ENCODE peak calls at places on chromosomes 2 and 18, in six cellular contexts. W is osteoblast, E is IMR-90, A is A549, I is K562, K is mammary epithelial cell. B is an unnamed sample.

GRCh38 chr2:221025397-221025796 is 546.7 kb downstream of the EPHA4 start:
- DNase-seq in W (no peak), E (no peak), A (no peak), I (no peak), K (peak), B (peak)

GRCh38 chr2:55616509-55617159 is 788 bp downstream of the PPP4R3B start:
- DNase-seq in W (peak), E (peak), A (peak), I (no peak), K (peak), B (peak)

GRCh38 chr18:7467708-7468466 is 99.2 kb upstream of the PTPRM start:
- DNase-seq in W (no peak), E (peak), A (no peak), I (peak), K (peak), B (peak)

GRCh38 chr18:44733069-44733753 is 52.5 kb downstream of the SETBP1 start:
- DNase-seq in W (peak), E (peak), A (peak), I (no peak), K (peak), B (peak)

GRCh38 chr2:73013941-73014340 is 57.6 kb downstream of the SFXN5 start:
- DNase-seq in W (no peak), E (peak), A (no peak), I (no peak), K (no peak), B (peak)

GRCh38 chr18:54774423-54774822 is 53.9 kb upstream of the RAB27B start:
- DNase-seq in W (peak), E (peak), A (no peak), I (no peak), K (no peak), B (no peak)

GRCh38 chr2:174787485-174788205 is 23.4 kb upstream of the CHRNA1 start:
- DNase-seq in W (peak), E (peak), A (no peak), I (no peak), K (no peak), B (no peak)

GRCh38 chr2:128716371-128716770 is 397.7 kb upstream of the HS6ST1 start:
- DNase-seq in W (no peak), E (no peak), A (no peak), I (no peak), K (no peak), B (no peak)

GRCh38 chr2:183010112-183010511 is 28.1 kb downstream of the NCKAP1 start:
- DNase-seq in W (peak), E (peak), A (no peak), I (peak), K (peak), B (peak)

GRCh38 chr2:20491739-20492531 is 45.1 kb downstream of the RHOB start:
- DNase-seq in W (no peak), E (no peak), A (no peak), I (peak), K (no peak), B (no peak)

GRCh38 chr18:34322365-34323289 is 97.9 kb upstream of the NOL4 start:
- DNase-seq in W (no peak), E (peak), A (no peak), I (no peak), K (peak), B (peak)

GRCh38 chr18:363327-364115 is 95.7 kb upstream of the THOC1 start:
- DNase-seq in W (no peak), E (peak), A (no peak), I (no peak), K (no peak), B (peak)

GRCh38 chr18:49788327-49788908 is 24.9 kb downstream of the ACAA2 start:
- DNase-seq in W (no peak), E (peak), A (no peak), I (no peak), K (peak), B (peak)

GRCh38 chr18:75418293-75418692 is 9.2 kb downstream of the SMIM21 start:
- DNase-seq in W (no peak), E (no peak), A (peak), I (no peak), K (no peak), B (no peak)

GRCh38 chr2:100909571-100909970 is 89.6 kb downstream of the NPAS2 start:
- DNase-seq in W (no peak), E (no peak), A (no peak), I (no peak), K (no peak), B (no peak)

GRCh38 chr2:3460831-3461544 is 58.3 kb downstream of the ADI1 start:
- DNase-seq in W (peak), E (no peak), A (no peak), I (no peak), K (no peak), B (no peak)

GRCh38 chr2:213451542-213452256 is 167.4 kb downstream of the SPAG16 start:
- DNase-seq in W (no peak), E (no peak), A (no peak), I (no peak), K (no peak), B (no peak)

GRCh38 chr2:134336352-134336751 is 82.5 kb downstream of the MGAT5 start:
- DNase-seq in W (no peak), E (peak), A (no peak), I (no peak), K (no peak), B (no peak)

GRCh38 chr18:12597775-12598174 is 60.1 kb downstream of the SPIRE1 start:
- DNase-seq in W (peak), E (peak), A (peak), I (no peak), K (peak), B (peak)

GRCh38 chr18:75031717-75032317 is 177.1 kb downstream of the PTGR3 start:
- DNase-seq in W (no peak), E (peak), A (no peak), I (no peak), K (no peak), B (no peak)

GRCh38 chr2:221554769-221555510 is 17.2 kb downstream of the EPHA4 start:
- DNase-seq in W (no peak), E (peak), A (no peak), I (no peak), K (no peak), B (no peak)

GRCh38 chr2:69088471-69088870 is 75.5 kb downstream of the ANTXR1 start:
- DNase-seq in W (no peak), E (peak), A (no peak), I (no peak), K (no peak), B (no peak)

GRCh38 chr18:79489048-79489899 is 93.5 kb downstream of the NFATC1 start:
- DNase-seq in W (peak), E (no peak), A (no peak), I (no peak), K (no peak), B (no peak)

GRCh38 chr2:8661736-8662135 is 20.1 kb upstream of the ID2 start:
- DNase-seq in W (no peak), E (peak), A (no peak), I (no peak), K (no peak), B (no peak)

GRCh38 chr2:120419955-120420354 is 74.0 kb downstream of the INHBB start:
- DNase-seq in W (no peak), E (no peak), A (no peak), I (no peak), K (no peak), B (no peak)

GRCh38 chr2:217248312-217248935 is 388.6 kb upstream of the TNP1 start:
- DNase-seq in W (no peak), E (peak), A (no peak), I (no peak), K (no peak), B (no peak)

GRCh38 chr2:75632813-75633212 is 13.8 kb upstream of the MRPL19 start:
- DNase-seq in W (no peak), E (no peak), A (no peak), I (no peak), K (no peak), B (no peak)

GRCh38 chr2:170771049-170771937 is 1.1 kb downstream of the ERICH2 start:
- DNase-seq in W (peak), E (peak), A (peak), I (no peak), K (peak), B (peak)

GRCh38 chr2:182717451-182718215 is 1.6 kb downstream of the DNAJC10 start:
- DNase-seq in W (peak), E (no peak), A (no peak), I (no peak), K (no peak), B (no peak)

GRCh38 chr2:133338224-133338623 is 230.0 kb downstream of the NCKAP5 start:
- DNase-seq in W (no peak), E (peak), A (no peak), I (no peak), K (no peak), B (no peak)

GRCh38 chr18:61400714-61401113 is 67.5 kb downstream of the CDH20 start:
- DNase-seq in W (no peak), E (peak), A (no peak), I (no peak), K (peak), B (peak)

GRCh38 chr2:182763311-182763912 is 47.4 kb downstream of the DNAJC10 start:
- DNase-seq in W (no peak), E (peak), A (peak), I (peak), K (peak), B (peak)

GRCh38 chr2:176502619-176503018 is 233.4 kb downstream of the MTX2 start:
- DNase-seq in W (no peak), E (no peak), A (no peak), I (no peak), K (no peak), B (no peak)

GRCh38 chr2:231364061-231364460 is 31.4 kb upstream of the B3GNT7 start:
- DNase-seq in W (no peak), E (no peak), A (no peak), I (no peak), K (no peak), B (no peak)

GRCh38 chr2:88656690-88657089 is 29.4 kb upstream of the EIF2AK3 start:
- DNase-seq in W (peak), E (peak), A (no peak), I (no peak), K (no peak), B (peak)

GRCh38 chr2:130756041-130756720 is 841 bp downstream of the AMER3 start:
- DNase-seq in W (peak), E (no peak), A (peak), I (peak), K (peak), B (peak)

GRCh38 chr2:654896-655295 is 22.3 kb downstream of the TMEM18 start:
- DNase-seq in W (no peak), E (no peak), A (no peak), I (no peak), K (no peak), B (no peak)

GRCh38 chr2:197010200-197011020 is 83.9 kb upstream of the PGAP1 start:
- DNase-seq in W (no peak), E (no peak), A (no peak), I (no peak), K (no peak), B (no peak)

GRCh38 chr2:20410556-20411277 is 36.2 kb upstream of the RHOB start:
- DNase-seq in W (no peak), E (no peak), A (no peak), I (no peak), K (no peak), B (no peak)

DNA sequence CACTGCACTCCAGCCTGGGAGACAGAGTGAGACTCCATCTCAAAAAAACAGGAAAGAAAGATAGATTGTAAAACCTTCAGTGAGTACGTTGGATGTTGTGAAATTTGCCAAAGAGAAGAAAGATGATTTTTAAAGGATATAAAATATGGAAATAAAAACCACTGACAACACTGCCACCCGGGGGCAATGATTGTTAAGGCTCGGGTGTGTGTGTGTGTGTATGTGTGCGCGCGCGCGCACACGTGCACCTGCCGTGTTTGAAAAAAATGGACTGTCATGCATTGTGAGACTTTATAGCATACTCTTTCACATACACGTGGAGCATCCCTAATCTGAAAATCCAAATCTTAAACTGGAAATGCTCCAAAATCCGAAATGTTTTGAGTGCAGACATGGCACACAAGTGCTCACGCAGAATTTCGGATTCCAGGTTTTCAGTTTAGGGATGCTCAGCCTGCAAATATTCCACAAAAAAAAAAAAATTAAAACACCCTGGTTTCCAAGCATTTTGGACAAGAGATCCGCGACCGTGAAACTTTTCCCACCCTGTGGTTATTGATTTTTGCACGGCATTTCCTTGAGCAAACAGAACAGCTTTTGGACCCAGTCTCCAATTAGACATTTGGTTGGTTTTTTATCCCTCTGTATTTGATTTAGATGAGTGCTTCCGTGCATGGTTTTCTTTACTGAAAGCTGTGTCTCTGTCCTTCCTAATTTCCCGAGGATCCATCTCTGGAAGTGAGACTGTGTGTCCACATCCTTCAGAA is 269.2 kb downstream of the AGAP1 start:
- DNase-seq in W (no peak), E (no peak), A (no peak), I (no peak), K (no peak), B (no peak)
- TF ChIP-seq CTCF in W (peak), E (no peak), A (peak), I (no peak), K (peak), B (peak)

GRCh38 chr2:177843188-177843587 is 229.4 kb downstream of the PDE11A start:
- DNase-seq in W (no peak), E (no peak), A (no peak), I (no peak), K (no peak), B (no peak)
- H3K4me2 ChIP-seq in W (no peak), E (no peak), A (no peak), I (no peak), K (no peak), B (no peak)

GRCh38 chr18:77039196-77040140 is 93.1 kb downstream of the MBP start:
- DNase-seq in W (peak), E (no peak), A (no peak), I (no peak), K (peak), B (peak)

GRCh38 chr18:77043541-77044280 is 88.9 kb downstream of the MBP start:
- DNase-seq in W (peak), E (peak), A (no peak), I (no peak), K (no peak), B (no peak)

GRCh38 chr18:77044866-77045664 is 87.5 kb downstream of the MBP start:
- DNase-seq in W (no peak), E (no peak), A (no peak), I (no peak), K (no peak), B (no peak)

GRCh38 chr18:77045682-77046081 is 86.9 kb downstream of the MBP start:
- DNase-seq in W (no peak), E (no peak), A (no peak), I (no peak), K (no peak), B (no peak)

DNA sequence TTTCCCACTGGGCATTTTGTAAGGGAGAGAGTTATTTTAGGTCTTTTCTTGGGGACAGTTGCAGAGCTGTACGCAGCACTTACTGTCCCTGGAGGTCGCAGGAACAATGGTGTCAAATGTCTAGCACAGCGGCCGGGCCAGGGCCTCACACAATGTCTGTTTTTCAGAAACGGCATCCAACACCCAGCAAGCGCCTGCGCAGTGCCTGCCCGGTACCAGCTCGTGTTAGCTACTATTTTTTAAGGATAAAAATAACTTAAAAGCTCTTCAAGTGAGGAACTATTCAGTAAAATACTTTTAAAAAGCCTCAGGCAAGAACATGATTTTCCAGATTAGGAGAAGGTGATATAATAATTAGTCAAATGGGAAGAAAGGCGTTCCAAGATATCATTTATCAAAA is 90.0 kb downstream of the MBP start:
- DNase-seq in W (peak), E (no peak), A (no peak), I (no peak), K (no peak), B (no peak)
- H3K4me3 ChIP-seq in W (no peak), E (no peak), A (no peak), I (no peak), K (no peak), B (no peak)

DNA sequence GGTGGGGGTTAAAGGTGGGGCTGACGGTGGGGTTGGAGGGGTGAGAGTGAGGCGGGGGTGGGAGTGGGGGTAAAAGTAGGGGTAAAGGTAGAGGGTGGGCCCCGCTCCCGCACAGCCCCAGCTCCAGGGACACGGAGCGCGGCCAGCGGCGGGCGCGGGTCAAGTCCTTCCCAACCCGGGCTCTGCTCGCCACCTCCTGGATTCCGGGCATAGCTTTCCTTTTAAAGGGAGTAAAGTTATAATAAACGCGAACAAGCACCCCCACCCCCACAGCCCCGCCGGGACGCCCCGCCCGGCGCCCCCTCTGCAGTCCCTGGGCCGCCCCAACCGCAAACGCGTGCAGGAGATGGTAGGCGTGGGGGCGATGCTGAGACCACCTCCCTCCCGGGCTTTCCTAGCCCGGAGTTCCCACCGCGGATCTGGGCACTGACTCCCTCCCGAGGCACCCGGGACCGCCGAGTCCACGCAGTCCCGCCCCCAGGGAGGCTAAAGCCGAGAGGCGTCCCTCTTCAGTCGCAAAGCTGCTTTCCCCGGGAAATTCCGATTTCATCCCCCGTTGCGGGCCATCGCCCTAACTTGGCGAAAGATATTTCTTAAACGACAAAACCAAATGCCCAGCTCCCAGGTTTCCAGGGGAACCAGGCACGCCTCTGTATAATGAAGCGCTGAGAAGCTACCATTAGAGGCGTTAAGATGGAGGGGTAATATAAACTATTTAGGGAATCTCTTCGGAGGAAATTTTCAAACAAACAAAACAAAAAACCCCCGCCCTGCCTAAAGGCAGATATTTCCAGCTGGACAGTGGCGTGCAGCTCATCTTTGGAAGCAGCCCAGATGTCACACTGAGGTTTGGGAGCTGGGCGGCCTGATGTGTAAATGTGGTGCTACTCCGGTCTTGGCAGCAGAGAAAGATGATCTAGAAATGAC is at the start of gene LIMS2:
- DNase-seq in W (peak), E (peak), A (peak), I (no peak), K (no peak), B (peak)
- TF ChIP-seq CTCF in W (no peak), E (peak), A (peak), I (no peak), K (peak), B (no peak)

DNA sequence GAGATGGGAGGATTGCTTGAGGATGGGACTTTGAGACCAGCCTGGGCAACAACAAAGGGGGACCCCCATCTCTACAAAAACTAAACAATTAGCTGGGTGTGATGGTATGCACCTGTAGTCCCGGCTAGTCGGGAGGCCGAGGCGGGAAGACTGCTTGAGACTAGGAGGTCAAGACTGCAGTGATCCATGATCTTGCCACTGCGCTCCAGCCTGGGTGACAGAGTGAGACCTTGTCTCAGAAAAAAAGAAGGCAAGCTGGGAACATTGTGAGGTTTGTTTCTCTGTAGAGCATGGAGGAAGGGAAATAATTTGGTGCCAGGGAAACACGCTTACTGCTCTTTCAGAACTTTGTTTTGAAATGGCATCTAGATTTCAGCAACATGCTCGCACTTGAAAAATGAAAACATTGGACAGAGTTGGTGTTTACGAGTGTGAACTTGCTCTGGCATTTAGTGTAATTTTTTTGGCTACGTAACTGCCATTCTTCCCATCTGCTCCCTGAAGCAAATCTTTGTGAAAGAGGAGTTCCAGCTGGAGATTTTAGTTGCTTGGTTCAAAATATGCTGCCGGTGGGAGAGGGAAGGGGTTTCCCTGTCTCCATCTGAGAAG is 125.6 kb upstream of the DLX2 start:
- DNase-seq in W (no peak), E (no peak), A (no peak), I (no peak), K (peak), B (no peak)
- H3K4me2 ChIP-seq in W (no peak), E (no peak), A (no peak), I (no peak), K (peak), B (no peak)

DNA sequence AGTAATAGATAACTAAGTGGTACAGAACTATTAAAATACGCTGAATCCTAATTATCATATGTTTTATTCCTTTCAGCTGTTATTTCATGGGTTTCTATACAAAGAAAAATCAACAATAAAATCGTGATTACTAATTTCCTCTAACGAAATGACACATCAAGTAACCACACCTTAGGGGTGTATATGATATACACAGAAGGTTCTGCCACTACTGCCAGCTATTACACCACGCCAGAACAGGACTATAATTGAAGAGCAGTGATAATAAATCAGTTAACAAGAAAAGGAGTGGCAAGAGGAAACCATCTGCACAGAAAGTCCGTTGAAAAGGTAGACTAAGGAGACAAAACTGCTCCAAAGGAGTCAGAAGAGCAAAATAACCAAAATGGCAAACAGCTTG is 3.0 kb downstream of the FARSB start:
- DNase-seq in W (no peak), E (no peak), A (no peak), I (no peak), K (peak), B (no peak)
- H3K4me3 ChIP-seq in W (no peak), E (no peak), A (no peak), I (no peak), K (no peak), B (peak)

B was measured in PC-3.